ENCODE peak calls at places on chromosomes 4 and X, in five cellular contexts. B is WTC11, M is GM23338, Y is adrenal gland, A is nephron progenitor cell. D is an unnamed sample.

GRCh38 chr4:4853921-4854648 is 5.4 kb upstream of the MSX1 start:
- DNase-seq in B (peak), M (no peak), Y (no peak), A (no peak), D (no peak)

GRCh38 chrX:154420402-154420756 is 8.1 kb upstream of the ATP6AP1 start:
- DNase-seq in B (no peak), M (no peak), Y (no peak), A (no peak), D (no peak)

GRCh38 chr4:177508662-177509061 is 66.4 kb upstream of the AGA start:
- DNase-seq in B (no peak), M (no peak), Y (no peak), A (no peak), D (no peak)

GRCh38 chr4:16505726-16506125 is 279.5 kb upstream of the TAPT1 start:
- DNase-seq in B (peak), M (peak), Y (no peak), A (peak), D (no peak)

GRCh38 chr4:149999485-150000074 is 78.7 kb upstream of the DCLK2 start:
- DNase-seq in B (no peak), M (peak), Y (peak), A (peak), D (peak)

GRCh38 chr4:140088317-140088967 is 65.5 kb downstream of the MAML3 start:
- DNase-seq in B (no peak), M (no peak), Y (no peak), A (no peak), D (no peak)

GRCh38 chr4:8343967-8344331 is 74.4 kb downstream of the HTRA3 start:
- DNase-seq in B (no peak), M (no peak), Y (no peak), A (no peak), D (no peak)

GRCh38 chrX:11893933-11894710 is 136.1 kb downstream of the MSL3 start:
- DNase-seq in B (no peak), M (no peak), Y (no peak), A (no peak), D (no peak)

GRCh38 chr4:2962099-2962455 is 1.1 kb downstream of the NOP14 start:
- DNase-seq in B (no peak), M (no peak), Y (no peak), A (peak), D (no peak)

GRCh38 chrX:50579955-50580354 is 109.3 kb upstream of the DGKK start:
- DNase-seq in B (peak), M (peak), Y (peak), A (peak), D (peak)

GRCh38 chr4:108683479-108683878 is 33.1 kb downstream of the OSTC start:
- DNase-seq in B (no peak), M (peak), Y (no peak), A (no peak), D (no peak)

GRCh38 chrX:70262952-70263567 is 3.1 kb upstream of the P2RY4 start:
- DNase-seq in B (peak), M (peak), Y (peak), A (peak), D (peak)

GRCh38 chrX:110561036-110561435 is 202.4 kb downstream of the RTL9 start:
- DNase-seq in B (no peak), M (no peak), Y (no peak), A (no peak), D (no peak)

GRCh38 chr4:10730019-10730418 is 45.5 kb upstream of the CLNK start:
- DNase-seq in B (no peak), M (no peak), Y (no peak), A (no peak), D (no peak)

GRCh38 chr4:5460106-5460801 is 248.1 kb downstream of the EVC2 start:
- DNase-seq in B (peak), M (peak), Y (peak), A (peak), D (peak)

GRCh38 chr4:77073106-77073858 is 2.5 kb downstream of the CCNI start:
- DNase-seq in B (no peak), M (no peak), Y (no peak), A (no peak), D (no peak)

GRCh38 chrX:46929439-46930018 is 17.3 kb downstream of the JADE3 start:
- DNase-seq in B (no peak), M (no peak), Y (no peak), A (no peak), D (no peak)

GRCh38 chrX:13483773-13484172 is 85.6 kb upstream of the EGFL6 start:
- DNase-seq in B (no peak), M (no peak), Y (no peak), A (no peak), D (no peak)

GRCh38 chr4:119233750-119234149 is 21.2 kb downstream of the USP53 start:
- DNase-seq in B (no peak), M (no peak), Y (no peak), A (no peak), D (no peak)

GRCh38 chr4:25172964-25173917 is 13.0 kb upstream of the SEPSECS start:
- DNase-seq in B (no peak), M (no peak), Y (peak), A (no peak), D (no peak)

GRCh38 chr4:176357359-176358082 is 37.8 kb downstream of the SPCS3 start:
- DNase-seq in B (no peak), M (peak), Y (no peak), A (no peak), D (no peak)

GRCh38 chrX:19735244-19735643 is 152.2 kb downstream of the SH3KBP1 start:
- DNase-seq in B (no peak), M (no peak), Y (no peak), A (no peak), D (no peak)

GRCh38 chr4:147546341-147546740 is 65.4 kb downstream of the EDNRA start:
- DNase-seq in B (no peak), M (no peak), Y (no peak), A (no peak), D (no peak)

GRCh38 chrX:1093586-1094538 is 118.6 kb downstream of the CRLF2 start:
- DNase-seq in B (no peak), M (no peak), Y (no peak), A (no peak), D (no peak)

GRCh38 chr4:103443324-103443723 is 245.2 kb upstream of the CENPE start:
- DNase-seq in B (no peak), M (no peak), Y (no peak), A (no peak), D (no peak)

GRCh38 chr4:106569151-106570029 is 200.8 kb upstream of the GIMD1 start:
- DNase-seq in B (no peak), M (no peak), Y (no peak), A (no peak), D (no peak)

GRCh38 chrX:156008915-156009314 is 11.4 kb downstream of the IL9R start:
- DNase-seq in B (no peak), M (no peak), Y (no peak), A (no peak), D (no peak)

GRCh38 chrX:18210470-18210869 is 10.2 kb downstream of the BEND2 start:
- DNase-seq in B (no peak), M (peak), Y (no peak), A (no peak), D (no peak)

GRCh38 chrX:38672646-38673045 is 111.3 kb downstream of the TSPAN7 start:
- DNase-seq in B (no peak), M (no peak), Y (no peak), A (no peak), D (no peak)

GRCh38 chr4:1168291-1169031 is 3.9 kb downstream of the SPON2 start:
- DNase-seq in B (no peak), M (no peak), Y (no peak), A (no peak), D (no peak)

GRCh38 chr4:124961138-124961750 is 248.7 kb upstream of the ANKRD50 start:
- DNase-seq in B (no peak), M (no peak), Y (no peak), A (no peak), D (no peak)

GRCh38 chr4:79865253-79865652 is 207.8 kb downstream of the ANTXR2 start:
- DNase-seq in B (no peak), M (no peak), Y (no peak), A (no peak), D (no peak)

GRCh38 chrX:106619797-106620196 is 8.0 kb downstream of the RADX start:
- DNase-seq in B (no peak), M (peak), Y (no peak), A (no peak), D (no peak)

GRCh38 chrX:639151-639550 is 8.6 kb downstream of the SHOX start:
- DNase-seq in B (no peak), M (no peak), Y (no peak), A (no peak), D (no peak)

GRCh38 chrX:8147216-8147615 is 23.9 kb downstream of the VCX2 start:
- DNase-seq in B (no peak), M (no peak), Y (no peak), A (no peak), D (no peak)

GRCh38 chr4:108492816-108493595 is 127.4 kb upstream of the RPL34 start:
- DNase-seq in B (peak), M (peak), Y (no peak), A (peak), D (peak)

GRCh38 chr4:64192731-64193412 is 216.4 kb downstream of the TECRL start:
- DNase-seq in B (no peak), M (no peak), Y (no peak), A (no peak), D (no peak)

GRCh38 chrX:27883468-27884092 is 75.8 kb downstream of the MAGEB10 start:
- DNase-seq in B (no peak), M (peak), Y (no peak), A (no peak), D (no peak)

DNA sequence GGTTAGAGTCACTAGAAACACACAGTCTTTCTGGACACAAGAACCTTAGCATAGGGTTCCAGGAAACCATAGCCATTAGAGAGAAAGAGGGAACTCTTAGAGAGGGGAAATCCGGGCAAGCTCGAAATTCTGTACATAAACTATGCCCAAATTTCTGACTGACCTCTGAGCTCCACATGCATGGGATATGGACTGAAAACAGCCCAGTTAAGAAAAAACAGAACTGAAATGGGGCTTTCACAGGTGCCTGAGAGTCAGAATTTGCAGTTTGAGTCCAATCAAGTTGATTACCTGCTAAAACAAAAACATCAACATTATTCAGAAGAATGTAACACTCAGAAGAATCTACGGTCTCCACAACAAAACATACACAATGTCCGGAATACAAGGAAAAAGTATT is 13.1 kb downstream of the DCHS2 start:
- DNase-seq in B (no peak), M (no peak), Y (no peak), A (no peak), D (no peak)
- TF ChIP-seq CTCF in B (no peak), M (no peak), Y (no peak), A (no peak), D (no peak)

DNA sequence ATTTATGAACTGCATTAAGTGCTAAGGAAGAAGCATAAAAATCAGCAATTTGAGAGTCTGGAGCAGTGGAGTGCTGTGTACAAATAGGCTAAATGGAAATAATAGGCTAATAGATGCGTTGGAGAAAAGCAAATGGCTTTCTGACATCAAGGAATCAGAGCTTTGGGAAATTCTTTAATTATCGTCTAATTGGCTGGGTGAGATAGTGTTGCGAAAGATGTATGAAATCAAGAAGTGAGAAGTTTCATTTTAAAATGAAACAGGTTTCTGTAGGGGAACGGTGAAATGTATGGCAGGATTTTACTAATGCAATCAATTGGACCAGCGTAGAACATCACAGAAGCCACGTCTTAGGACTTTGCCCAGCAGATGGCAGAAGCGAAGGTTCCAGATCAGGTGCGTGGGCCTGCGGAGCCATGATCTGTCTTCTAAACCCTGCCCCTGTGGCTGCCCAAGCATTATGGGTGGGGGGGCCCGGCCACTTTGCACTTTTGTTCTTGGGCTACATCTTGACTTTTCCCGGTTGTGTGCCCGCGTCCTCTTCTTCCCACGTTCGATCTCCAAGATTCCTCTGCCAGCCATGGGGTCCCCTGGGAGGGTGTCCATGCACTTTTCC is 118.5 kb upstream of the SHISA3 start:
- DNase-seq in B (peak), M (peak), Y (no peak), A (no peak), D (no peak)
- TF ChIP-seq CTCF in B (no peak), M (no peak), Y (no peak), A (no peak), D (no peak)

GRCh38 chr4:168914095-168914494 is 96.0 kb downstream of the CBR4 start:
- DNase-seq in B (no peak), M (no peak), Y (no peak), A (no peak), D (no peak)

GRCh38 chr4:168920438-168921081 is 89.5 kb downstream of the CBR4 start:
- DNase-seq in B (no peak), M (no peak), Y (no peak), A (no peak), D (no peak)

GRCh38 chr4:168919706-168920324 is 90.2 kb downstream of the CBR4 start:
- DNase-seq in B (no peak), M (no peak), Y (no peak), A (no peak), D (no peak)

DNA sequence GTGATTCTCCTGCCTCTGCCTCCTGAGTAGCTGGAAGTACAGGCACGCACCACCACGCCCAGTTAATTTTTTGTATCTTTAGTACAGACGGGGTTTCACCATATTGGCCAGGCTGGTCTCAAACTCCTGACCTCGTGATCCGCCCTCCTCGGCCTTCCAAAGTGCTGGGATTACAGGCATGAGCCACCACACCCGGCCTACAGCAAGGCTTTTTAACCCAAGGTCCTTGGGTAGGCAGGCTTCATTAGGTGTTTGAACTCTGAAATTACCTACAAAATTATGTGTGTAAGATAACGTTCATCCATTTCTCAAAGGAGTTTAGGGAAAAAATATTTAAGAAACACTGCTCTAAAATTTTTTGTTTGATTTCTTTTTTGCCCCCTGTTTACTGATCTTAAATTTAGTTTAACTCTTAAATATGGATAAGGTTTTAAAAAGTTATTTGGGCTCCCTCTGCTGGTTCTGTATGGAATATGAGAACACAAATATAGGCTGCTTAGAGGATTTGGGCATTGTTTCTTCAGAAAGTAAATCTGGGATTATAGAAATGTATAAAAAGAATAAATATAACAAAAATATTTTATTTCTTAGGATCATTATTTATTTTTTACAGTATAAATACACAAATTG is 92.8 kb downstream of the CBR4 start:
- DNase-seq in B (no peak), M (peak), Y (no peak), A (no peak), D (no peak)
- TF ChIP-seq CTCF in B (no peak), M (peak), Y (peak), A (peak), D (peak)

GRCh38 chrX:136711147-136711546 is 63.2 kb downstream of the CD40LG start:
- DNase-seq in B (peak), M (peak), Y (peak), A (peak), D (no peak)

GRCh38 chrX:136712631-136713030 is 64.7 kb downstream of the CD40LG start:
- DNase-seq in B (no peak), M (peak), Y (no peak), A (no peak), D (no peak)

GRCh38 chrX:136710324-136710951 is 62.5 kb downstream of the CD40LG start:
- DNase-seq in B (no peak), M (no peak), Y (no peak), A (no peak), D (no peak)

DNA sequence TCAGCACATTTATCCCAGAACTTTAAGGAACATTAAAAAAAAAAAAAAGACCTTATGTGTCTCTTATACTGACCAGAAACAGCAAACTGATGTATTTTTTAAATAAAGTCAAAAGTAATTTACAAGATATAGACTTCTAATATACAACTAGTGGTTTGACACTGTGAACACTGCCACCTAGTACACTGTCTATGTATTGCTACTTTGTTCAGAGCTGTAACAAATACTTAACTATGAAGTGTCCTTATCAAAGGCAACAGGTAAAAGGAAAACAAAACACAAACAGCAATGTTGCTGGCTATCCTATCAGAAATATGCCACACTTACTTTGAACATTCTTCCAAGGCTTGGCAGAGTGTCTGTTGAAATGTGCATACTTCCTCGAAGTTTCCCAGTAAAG is 60.4 kb downstream of the CD40LG start:
- DNase-seq in B (no peak), M (no peak), Y (no peak), A (no peak), D (no peak)
- TF ChIP-seq CTCF in B (no peak), M (peak), Y (peak), A (peak), D (peak)

DNA sequence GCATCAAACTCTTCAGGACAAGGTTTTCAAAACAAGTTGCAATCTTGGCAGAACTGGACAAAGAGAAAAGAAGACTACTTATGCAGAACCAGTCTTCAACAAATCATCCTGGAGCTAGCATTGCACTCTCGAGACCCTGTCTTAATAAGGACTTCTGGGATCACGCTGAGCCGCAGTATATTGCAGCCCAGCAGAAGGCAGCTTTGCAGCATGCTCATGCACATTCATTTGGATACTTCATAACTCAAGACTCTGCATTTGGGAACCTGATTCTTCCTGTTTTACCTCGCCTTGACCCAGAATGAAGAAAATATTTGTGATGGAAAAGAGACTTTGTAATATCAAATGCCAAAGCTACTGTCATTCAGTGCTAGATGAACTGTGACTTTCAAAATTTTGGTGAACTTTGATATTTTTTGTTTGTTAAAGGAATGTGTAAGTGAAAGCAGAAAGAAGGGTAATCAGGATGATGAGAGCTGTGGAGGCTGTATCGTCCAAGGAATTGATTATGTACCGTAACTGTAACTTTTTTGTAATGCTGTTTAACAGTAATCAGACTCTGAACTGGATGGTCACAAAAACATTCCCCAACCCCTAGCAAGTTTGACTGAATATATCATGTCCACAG is 27.2 kb downstream of the HSPA4L start:
- DNase-seq in B (no peak), M (peak), Y (no peak), A (no peak), D (no peak)
- TF ChIP-seq CTCF in B (no peak), M (no peak), Y (peak), A (no peak), D (no peak)

GRCh38 chr4:146179784-146180405 is 4.4 kb downstream of the LSM6 start:
- DNase-seq in B (no peak), M (peak), Y (no peak), A (no peak), D (no peak)

GRCh38 chr4:146175541-146176453 is at the start of gene LSM6:
- DNase-seq in B (peak), M (peak), Y (peak), A (peak), D (peak)
- TF ChIP-seq CTCF in B (no peak), M (no peak), Y (no peak), A (no peak), D (peak)

D was measured in neural crest cell.